ENCODE peak calls at places on chromosomes 2 and 18, in four cellular contexts. One of them, this sample, is unnamed.

GRCh38 chr18:46621111-46621766 is 35.8 kb downstream of the LOXHD1 start:
- DNase-seq in H1: peak
- DNase-seq in K562: no peak
- DNase-seq in GM12878: no peak
- DNase-seq in this sample: no peak

GRCh38 chr2:196482119-196483065 is 157.1 kb upstream of the CCDC150 start:
- DNase-seq in H1: no peak
- DNase-seq in K562: no peak
- DNase-seq in GM12878: no peak
- DNase-seq in this sample: no peak

GRCh38 chr2:43086451-43087221 is 139.8 kb downstream of the ZFP36L2 start:
- DNase-seq in H1: no peak
- DNase-seq in K562: no peak
- DNase-seq in GM12878: no peak
- DNase-seq in this sample: peak

GRCh38 chr18:74489631-74490030 is 6.5 kb upstream of the CNDP2 start:
- DNase-seq in H1: no peak
- DNase-seq in K562: no peak
- DNase-seq in GM12878: no peak
- DNase-seq in this sample: no peak

GRCh38 chr2:235609321-235609720 is 115.5 kb downstream of the AGAP1 start:
- DNase-seq in H1: no peak
- DNase-seq in K562: no peak
- DNase-seq in GM12878: no peak
- DNase-seq in this sample: no peak

GRCh38 chr2:152623076-152623740 is 94.1 kb downstream of the PRPF40A start:
- DNase-seq in H1: no peak
- DNase-seq in K562: no peak
- DNase-seq in GM12878: no peak
- DNase-seq in this sample: no peak

GRCh38 chr2:10319892-10320574 is 17.3 kb downstream of the HPCAL1 start:
- DNase-seq in H1: no peak
- DNase-seq in K562: no peak
- DNase-seq in GM12878: no peak
- DNase-seq in this sample: no peak

GRCh38 chr18:30451976-30452375 is 590.6 kb downstream of the DSC3 start:
- DNase-seq in H1: no peak
- DNase-seq in K562: no peak
- DNase-seq in GM12878: no peak
- DNase-seq in this sample: no peak

GRCh38 chr2:209367091-209367747 is 56.6 kb upstream of the MAP2 start:
- DNase-seq in H1: no peak
- DNase-seq in K562: no peak
- DNase-seq in GM12878: no peak
- DNase-seq in this sample: no peak

GRCh38 chr2:157596992-157597681 is 31.5 kb downstream of the ACVR1C start:
- DNase-seq in H1: peak
- DNase-seq in K562: no peak
- DNase-seq in GM12878: no peak
- DNase-seq in this sample: no peak

GRCh38 chr18:48055351-48055750 is 124.9 kb upstream of the SMAD2 start:
- DNase-seq in H1: no peak
- DNase-seq in K562: no peak
- DNase-seq in GM12878: no peak
- DNase-seq in this sample: no peak

GRCh38 chr2:181970160-181970794 is 15.4 kb upstream of the PPP1R1C start:
- DNase-seq in H1: no peak
- DNase-seq in K562: no peak
- DNase-seq in GM12878: no peak
- DNase-seq in this sample: no peak

GRCh38 chr2:27086722-27087446 is at the start of gene KHK:
- DNase-seq in H1: peak
- DNase-seq in K562: peak
- DNase-seq in GM12878: no peak
- DNase-seq in this sample: no peak

GRCh38 chr2:71548589-71549485 is 95.5 kb downstream of the DYSF start:
- DNase-seq in H1: peak
- DNase-seq in K562: peak
- DNase-seq in GM12878: no peak
- DNase-seq in this sample: peak

GRCh38 chr2:229712125-229712524 is 2.2 kb downstream of the DNER start:
- DNase-seq in H1: no peak
- DNase-seq in K562: no peak
- DNase-seq in GM12878: no peak
- DNase-seq in this sample: no peak

GRCh38 chr2:167196461-167197252 is 308.4 kb downstream of the XIRP2 start:
- DNase-seq in H1: no peak
- DNase-seq in K562: no peak
- DNase-seq in GM12878: no peak
- DNase-seq in this sample: no peak

GRCh38 chr2:228768818-228769217 is 502.3 kb downstream of the PID1 start:
- DNase-seq in H1: no peak
- DNase-seq in K562: no peak
- DNase-seq in GM12878: no peak
- DNase-seq in this sample: no peak

GRCh38 chr18:9017170-9017899 is 85.2 kb upstream of the NDUFV2 start:
- DNase-seq in H1: peak
- DNase-seq in K562: peak
- DNase-seq in GM12878: peak
- DNase-seq in this sample: peak

GRCh38 chr2:35220471-35220870 is 1135.1 kb upstream of the CRIM1 start:
- DNase-seq in H1: no peak
- DNase-seq in K562: no peak
- DNase-seq in GM12878: no peak
- DNase-seq in this sample: no peak
- TF ChIP-seq EGR1 in H1: no peak
- TF ChIP-seq EGR1 in K562: no peak
- TF ChIP-seq EGR1 in GM12878: no peak
- TF ChIP-seq EGR1 in this sample: no peak

DNA sequence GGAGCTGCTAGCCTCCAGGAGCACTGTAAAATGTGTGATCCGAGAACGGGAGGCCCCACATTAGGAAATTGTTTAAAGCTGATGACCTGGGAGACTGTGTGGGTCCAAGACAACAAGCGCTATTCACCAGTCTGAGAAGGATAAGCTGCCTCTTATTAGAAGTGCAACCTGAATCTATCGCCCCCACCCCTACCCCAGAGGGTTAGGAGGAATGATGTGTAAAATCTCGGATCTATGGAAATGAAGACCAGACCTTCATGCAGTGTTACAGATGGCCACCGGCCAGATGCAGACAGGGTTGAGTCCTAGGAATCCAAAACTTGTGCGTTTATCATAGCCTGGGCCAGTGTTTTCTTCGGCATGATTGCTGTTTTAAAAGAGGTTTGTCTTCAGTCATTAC is 7.2 kb downstream of the CEP68 start:
- DNase-seq in H1: no peak
- DNase-seq in K562: no peak
- DNase-seq in GM12878: no peak
- DNase-seq in this sample: no peak
- TF ChIP-seq EGR1 in H1: no peak
- TF ChIP-seq EGR1 in K562: no peak
- TF ChIP-seq EGR1 in GM12878: no peak
- TF ChIP-seq EGR1 in this sample: no peak

DNA sequence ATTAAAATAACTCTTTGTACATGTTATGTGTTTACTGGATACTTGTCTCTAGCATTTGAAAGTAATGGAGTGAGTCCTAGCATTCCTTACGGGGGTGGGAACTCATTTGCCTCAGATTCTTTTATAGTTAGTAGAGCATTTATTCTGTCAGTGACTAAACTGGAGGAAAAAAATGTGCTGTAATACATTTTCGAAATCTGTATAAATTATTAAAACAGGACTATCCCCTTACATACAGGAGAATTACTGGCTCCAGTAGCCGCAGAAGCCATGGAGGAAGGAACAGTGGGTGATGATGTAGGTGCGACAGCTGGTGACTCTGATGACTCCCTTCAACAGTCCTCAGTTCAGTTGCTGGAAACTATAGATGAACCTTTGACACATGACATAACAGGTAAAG is 122.4 kb downstream of the BIRC6 start:
- DNase-seq in H1: no peak
- DNase-seq in K562: no peak
- DNase-seq in GM12878: no peak
- DNase-seq in this sample: no peak
- TF ChIP-seq EGR1 in H1: no peak
- TF ChIP-seq EGR1 in K562: no peak
- TF ChIP-seq EGR1 in GM12878: no peak
- TF ChIP-seq EGR1 in this sample: no peak

GRCh38 chr2:118387509-118387908 is 299.2 kb downstream of the INSIG2 start:
- DNase-seq in H1: no peak
- DNase-seq in K562: no peak
- DNase-seq in GM12878: no peak
- DNase-seq in this sample: no peak
- TF ChIP-seq EGR1 in H1: no peak
- TF ChIP-seq EGR1 in K562: no peak
- TF ChIP-seq EGR1 in GM12878: no peak
- TF ChIP-seq EGR1 in this sample: no peak

DNA sequence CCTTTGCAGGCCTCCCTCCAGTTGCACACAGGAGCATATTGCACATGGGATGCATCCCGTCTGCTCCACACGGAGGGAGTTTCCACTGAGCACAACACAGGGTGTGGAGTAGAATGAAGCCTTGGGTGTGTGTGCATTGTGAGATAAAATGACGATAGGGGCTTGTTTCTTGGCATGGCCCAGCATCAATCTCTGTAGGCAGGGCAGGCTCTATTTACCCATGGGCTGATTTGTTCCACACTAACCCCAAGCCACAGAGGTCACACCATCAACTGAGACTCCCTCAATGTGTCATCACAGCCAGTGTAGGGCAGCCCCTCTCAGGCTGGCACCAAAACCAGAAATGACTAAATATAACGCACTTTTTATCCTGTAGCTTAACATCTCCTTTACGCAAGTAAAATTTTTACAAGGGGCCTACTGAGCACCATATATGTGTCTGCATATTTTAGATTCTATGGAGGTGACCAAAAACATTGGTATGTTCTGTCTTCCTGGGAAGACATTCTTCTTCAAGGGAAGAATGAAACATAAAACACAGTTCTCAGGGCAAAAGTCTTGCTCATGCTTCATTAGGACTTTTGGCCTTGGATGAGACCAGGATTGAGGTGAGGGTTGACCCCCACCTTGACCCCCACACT is 2.7 kb upstream of the GKN1 start:
- DNase-seq in H1: no peak
- DNase-seq in K562: no peak
- DNase-seq in GM12878: no peak
- DNase-seq in this sample: no peak
- TF ChIP-seq EGR1 in H1: no peak
- TF ChIP-seq EGR1 in K562: no peak
- TF ChIP-seq EGR1 in GM12878: no peak
- TF ChIP-seq EGR1 in this sample: no peak

DNA sequence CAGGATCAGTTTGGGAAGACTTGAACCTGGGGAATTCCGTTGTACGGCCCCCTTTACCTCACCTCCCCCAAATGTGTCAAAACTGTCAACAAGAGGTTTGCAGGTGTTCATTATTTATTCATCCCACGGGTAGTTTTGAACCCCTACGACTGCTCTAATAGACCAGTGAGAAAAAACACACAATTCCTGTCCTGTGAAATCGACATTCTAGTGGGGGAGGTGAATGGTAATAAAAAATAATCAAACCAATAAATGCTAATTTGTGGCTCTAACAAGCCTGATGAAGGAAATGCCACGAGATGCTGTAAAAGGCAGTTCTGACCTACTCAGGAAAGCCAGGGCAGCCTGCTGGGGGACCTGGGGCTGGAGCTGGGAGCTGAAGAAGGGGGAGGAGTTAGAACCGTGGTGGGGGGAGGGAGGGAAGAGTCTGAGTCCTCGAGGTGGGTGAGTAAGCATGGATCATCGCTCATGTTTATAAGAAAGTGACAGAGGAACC is 463 bp upstream of the DNAJB2 start:
- DNase-seq in H1: no peak
- DNase-seq in K562: no peak
- DNase-seq in GM12878: no peak
- DNase-seq in this sample: no peak
- TF ChIP-seq EGR1 in H1: no peak
- TF ChIP-seq EGR1 in K562: no peak
- TF ChIP-seq EGR1 in GM12878: no peak
- TF ChIP-seq EGR1 in this sample: no peak

GRCh38 chr2:172864182-172864581 is 128.5 kb downstream of the RAPGEF4 start:
- DNase-seq in H1: peak
- DNase-seq in K562: peak
- DNase-seq in GM12878: peak
- DNase-seq in this sample: peak
- TF ChIP-seq EGR1 in H1: no peak
- TF ChIP-seq EGR1 in K562: no peak
- TF ChIP-seq EGR1 in GM12878: no peak
- TF ChIP-seq EGR1 in this sample: no peak

GRCh38 chr2:147483293-147483669 is 361.5 kb upstream of the ACVR2A start:
- DNase-seq in H1: no peak
- DNase-seq in K562: no peak
- DNase-seq in GM12878: no peak
- DNase-seq in this sample: no peak

GRCh38 chr2:147483911-147484310 is 360.9 kb upstream of the ACVR2A start:
- DNase-seq in H1: no peak
- DNase-seq in K562: no peak
- DNase-seq in GM12878: no peak
- DNase-seq in this sample: no peak

GRCh38 chr2:147487286-147487979 is 357.4 kb upstream of the ACVR2A start:
- DNase-seq in H1: no peak
- DNase-seq in K562: no peak
- DNase-seq in GM12878: no peak
- DNase-seq in this sample: no peak

GRCh38 chr2:147482590-147483292 is 362.1 kb upstream of the ACVR2A start:
- DNase-seq in H1: no peak
- DNase-seq in K562: no peak
- DNase-seq in GM12878: no peak
- DNase-seq in this sample: no peak

DNA sequence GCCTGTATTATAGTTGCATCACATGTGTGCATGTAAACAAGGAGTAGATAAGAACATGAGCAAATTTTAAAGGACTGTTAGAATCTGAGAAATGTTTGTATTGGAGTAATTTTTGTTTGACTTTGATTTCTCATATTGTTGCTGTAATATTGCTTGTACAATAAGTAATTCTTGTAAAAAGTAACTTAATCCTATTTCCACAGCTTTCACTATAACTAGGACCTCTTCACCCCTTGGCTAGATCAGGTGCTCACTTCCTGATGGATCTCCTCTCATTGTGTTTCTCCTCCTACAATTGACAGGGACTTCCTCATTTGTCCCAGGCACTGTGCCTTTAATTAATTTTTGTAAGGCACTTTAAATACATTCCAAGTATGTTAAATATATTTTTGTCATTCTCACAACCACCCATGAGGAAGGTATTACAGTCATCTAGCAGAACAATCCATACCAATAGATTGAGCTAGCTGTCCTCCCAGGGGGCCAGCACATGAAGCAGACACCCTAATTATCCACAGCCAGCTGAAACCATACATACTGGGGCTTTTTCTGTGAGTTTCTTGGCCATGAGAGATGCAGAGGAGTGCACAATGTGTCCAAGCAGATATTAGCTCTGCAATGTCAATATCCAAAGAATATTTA is 359.5 kb upstream of the ACVR2A start:
- DNase-seq in H1: no peak
- DNase-seq in K562: no peak
- DNase-seq in GM12878: no peak
- DNase-seq in this sample: no peak
- TF ChIP-seq EGR1 in H1: no peak
- TF ChIP-seq EGR1 in K562: no peak
- TF ChIP-seq EGR1 in GM12878: no peak
- TF ChIP-seq EGR1 in this sample: no peak

GRCh38 chr2:82256983-82257382 is 1952.4 kb upstream of the LRRTM1 start:
- DNase-seq in H1: no peak
- DNase-seq in K562: no peak
- DNase-seq in GM12878: no peak
- DNase-seq in this sample: no peak
- TF ChIP-seq EGR1 in H1: no peak
- TF ChIP-seq EGR1 in K562: no peak
- TF ChIP-seq EGR1 in GM12878: no peak
- TF ChIP-seq EGR1 in this sample: no peak